ENCODE peak calls at places on chromosomes 2 and 18, in seven cellular contexts. One of them, this sample, is unnamed.
A peak's percentile ranks its signal among the peaks of the same experiment; 100 is the strongest.

GRCh38 chr2:239110595-239111048 is 262.7 kb downstream of the TWIST2 start:
- DNase-seq in GM23338: no peak
- DNase-seq in HepG2: no peak
- DNase-seq in IMR-90: peak; percentile 45
- DNase-seq in neural progenitor cell: no peak
- DNase-seq in HCT116: no peak
- DNase-seq in PC-9: no peak
- DNase-seq in this sample: no peak

GRCh38 chr2:100526868-100527267 is 35.9 kb upstream of the PDCL3 start:
- DNase-seq in GM23338: no peak
- DNase-seq in HepG2: no peak
- DNase-seq in IMR-90: no peak
- DNase-seq in neural progenitor cell: no peak
- DNase-seq in HCT116: no peak
- DNase-seq in PC-9: no peak
- DNase-seq in this sample: no peak

GRCh38 chr2:219870023-219870422 is 242.6 kb downstream of the SLC4A3 start:
- DNase-seq in GM23338: no peak
- DNase-seq in HepG2: no peak
- DNase-seq in IMR-90: peak; percentile 6
- DNase-seq in neural progenitor cell: no peak
- DNase-seq in HCT116: no peak
- DNase-seq in PC-9: no peak
- DNase-seq in this sample: no peak

GRCh38 chr2:147739531-147739930 is 105.3 kb upstream of the ACVR2A start:
- DNase-seq in GM23338: no peak
- DNase-seq in HepG2: no peak
- DNase-seq in IMR-90: no peak
- DNase-seq in neural progenitor cell: no peak
- DNase-seq in HCT116: no peak
- DNase-seq in PC-9: no peak
- DNase-seq in this sample: no peak

GRCh38 chr2:240933966-240934700 is 28.0 kb downstream of the CROCC2 start:
- DNase-seq in GM23338: no peak
- DNase-seq in HepG2: no peak
- DNase-seq in IMR-90: no peak
- DNase-seq in neural progenitor cell: no peak
- DNase-seq in HCT116: no peak
- DNase-seq in PC-9: no peak
- DNase-seq in this sample: no peak

GRCh38 chr2:30776831-30777652 is 30.2 kb downstream of the CAPN13 start:
- DNase-seq in GM23338: no peak
- DNase-seq in HepG2: no peak
- DNase-seq in IMR-90: no peak
- DNase-seq in neural progenitor cell: no peak
- DNase-seq in HCT116: no peak
- DNase-seq in PC-9: no peak
- DNase-seq in this sample: no peak

GRCh38 chr2:49714433-49714832 is 560.1 kb upstream of the FSHR start:
- DNase-seq in GM23338: peak; percentile 41
- DNase-seq in HepG2: no peak
- DNase-seq in IMR-90: no peak
- DNase-seq in neural progenitor cell: no peak
- DNase-seq in HCT116: no peak
- DNase-seq in PC-9: no peak
- DNase-seq in this sample: no peak

GRCh38 chr2:66095820-66096219 is 339.1 kb upstream of the MEIS1 start:
- DNase-seq in GM23338: peak; percentile 81
- DNase-seq in HepG2: no peak
- DNase-seq in IMR-90: no peak
- DNase-seq in neural progenitor cell: peak; percentile 48
- DNase-seq in HCT116: no peak
- DNase-seq in PC-9: no peak
- DNase-seq in this sample: no peak

GRCh38 chr2:42510191-42510929 is 16.6 kb upstream of the KCNG3 start:
- DNase-seq in GM23338: no peak
- DNase-seq in HepG2: no peak
- DNase-seq in IMR-90: no peak
- DNase-seq in neural progenitor cell: no peak
- DNase-seq in HCT116: no peak
- DNase-seq in PC-9: peak; percentile 8
- DNase-seq in this sample: no peak

GRCh38 chr18:38076346-38077053 is 510.9 kb upstream of the CELF4 start:
- DNase-seq in GM23338: no peak
- DNase-seq in HepG2: no peak
- DNase-seq in IMR-90: no peak
- DNase-seq in neural progenitor cell: no peak
- DNase-seq in HCT116: no peak
- DNase-seq in PC-9: no peak
- DNase-seq in this sample: no peak

GRCh38 chr18:8949206-8949605 is 153.3 kb upstream of the NDUFV2 start:
- DNase-seq in GM23338: no peak
- DNase-seq in HepG2: no peak
- DNase-seq in IMR-90: peak; percentile 48
- DNase-seq in neural progenitor cell: no peak
- DNase-seq in HCT116: no peak
- DNase-seq in PC-9: no peak
- DNase-seq in this sample: no peak

GRCh38 chr2:180227461-180227860 is 220.4 kb upstream of the CWC22 start:
- DNase-seq in GM23338: no peak
- DNase-seq in HepG2: no peak
- DNase-seq in IMR-90: peak; percentile 11
- DNase-seq in neural progenitor cell: no peak
- DNase-seq in HCT116: no peak
- DNase-seq in PC-9: no peak
- DNase-seq in this sample: no peak

GRCh38 chr2:39479696-39480095 is 42.6 kb upstream of the MAP4K3 start:
- DNase-seq in GM23338: no peak
- DNase-seq in HepG2: no peak
- DNase-seq in IMR-90: peak; percentile 37
- DNase-seq in neural progenitor cell: no peak
- DNase-seq in HCT116: no peak
- DNase-seq in PC-9: no peak
- DNase-seq in this sample: no peak

GRCh38 chr2:232882085-232882484 is 12.0 kb downstream of the SNORC start:
- DNase-seq in GM23338: no peak
- DNase-seq in HepG2: no peak
- DNase-seq in IMR-90: no peak
- DNase-seq in neural progenitor cell: no peak
- DNase-seq in HCT116: no peak
- DNase-seq in PC-9: no peak
- DNase-seq in this sample: no peak

GRCh38 chr2:154912215-154912614 is 213.7 kb downstream of the KCNJ3 start:
- DNase-seq in GM23338: peak; percentile 8
- DNase-seq in HepG2: no peak
- DNase-seq in IMR-90: no peak
- DNase-seq in neural progenitor cell: no peak
- DNase-seq in HCT116: no peak
- DNase-seq in PC-9: no peak
- DNase-seq in this sample: no peak

GRCh38 chr18:10559566-10560456 is 34.0 kb downstream of the NAPG start:
- DNase-seq in GM23338: no peak
- DNase-seq in HepG2: no peak
- DNase-seq in IMR-90: peak; percentile 28
- DNase-seq in neural progenitor cell: no peak
- DNase-seq in HCT116: no peak
- DNase-seq in PC-9: no peak
- DNase-seq in this sample: no peak

GRCh38 chr2:113974727-113975126 is 84.8 kb downstream of the ACTR3 start:
- DNase-seq in GM23338: no peak
- DNase-seq in HepG2: peak; percentile 90
- DNase-seq in IMR-90: no peak
- DNase-seq in neural progenitor cell: no peak
- DNase-seq in HCT116: no peak
- DNase-seq in PC-9: no peak
- DNase-seq in this sample: no peak

GRCh38 chr2:23616630-23617029 is 231.7 kb downstream of the KLHL29 start:
- DNase-seq in GM23338: no peak
- DNase-seq in HepG2: no peak
- DNase-seq in IMR-90: no peak
- DNase-seq in neural progenitor cell: no peak
- DNase-seq in HCT116: no peak
- DNase-seq in PC-9: no peak
- DNase-seq in this sample: no peak

GRCh38 chr2:71602581-71602980 is 149.2 kb downstream of the DYSF start:
- DNase-seq in GM23338: no peak
- DNase-seq in HepG2: no peak
- DNase-seq in IMR-90: no peak
- DNase-seq in neural progenitor cell: no peak
- DNase-seq in HCT116: no peak
- DNase-seq in PC-9: no peak
- DNase-seq in this sample: no peak

GRCh38 chr18:12309683-12310198 is 1.7 kb downstream of the TUBB6 start:
- DNase-seq in GM23338: no peak
- DNase-seq in HepG2: no peak
- DNase-seq in IMR-90: no peak
- DNase-seq in neural progenitor cell: no peak
- DNase-seq in HCT116: no peak
- DNase-seq in PC-9: no peak
- DNase-seq in this sample: no peak

GRCh38 chr18:12306752-12307151 is 1.3 kb upstream of the TUBB6 start:
- DNase-seq in GM23338: no peak
- DNase-seq in HepG2: no peak
- DNase-seq in IMR-90: no peak
- DNase-seq in neural progenitor cell: no peak
- DNase-seq in HCT116: no peak
- DNase-seq in PC-9: no peak
- DNase-seq in this sample: no peak

GRCh38 chr18:12307871-12308385 is at the start of gene TUBB6:
- DNase-seq in GM23338: peak; percentile 78
- DNase-seq in HepG2: no peak
- DNase-seq in IMR-90: peak; percentile 81
- DNase-seq in neural progenitor cell: peak; percentile 86
- DNase-seq in HCT116: no peak
- DNase-seq in PC-9: peak; percentile 60
- DNase-seq in this sample: no peak

GRCh38 chr18:12307251-12307736 is 747 bp upstream of the TUBB6 start:
- DNase-seq in GM23338: peak; percentile 64
- DNase-seq in HepG2: no peak
- DNase-seq in IMR-90: peak; percentile 76
- DNase-seq in neural progenitor cell: peak; percentile 77
- DNase-seq in HCT116: no peak
- DNase-seq in PC-9: no peak
- DNase-seq in this sample: no peak

DNA sequence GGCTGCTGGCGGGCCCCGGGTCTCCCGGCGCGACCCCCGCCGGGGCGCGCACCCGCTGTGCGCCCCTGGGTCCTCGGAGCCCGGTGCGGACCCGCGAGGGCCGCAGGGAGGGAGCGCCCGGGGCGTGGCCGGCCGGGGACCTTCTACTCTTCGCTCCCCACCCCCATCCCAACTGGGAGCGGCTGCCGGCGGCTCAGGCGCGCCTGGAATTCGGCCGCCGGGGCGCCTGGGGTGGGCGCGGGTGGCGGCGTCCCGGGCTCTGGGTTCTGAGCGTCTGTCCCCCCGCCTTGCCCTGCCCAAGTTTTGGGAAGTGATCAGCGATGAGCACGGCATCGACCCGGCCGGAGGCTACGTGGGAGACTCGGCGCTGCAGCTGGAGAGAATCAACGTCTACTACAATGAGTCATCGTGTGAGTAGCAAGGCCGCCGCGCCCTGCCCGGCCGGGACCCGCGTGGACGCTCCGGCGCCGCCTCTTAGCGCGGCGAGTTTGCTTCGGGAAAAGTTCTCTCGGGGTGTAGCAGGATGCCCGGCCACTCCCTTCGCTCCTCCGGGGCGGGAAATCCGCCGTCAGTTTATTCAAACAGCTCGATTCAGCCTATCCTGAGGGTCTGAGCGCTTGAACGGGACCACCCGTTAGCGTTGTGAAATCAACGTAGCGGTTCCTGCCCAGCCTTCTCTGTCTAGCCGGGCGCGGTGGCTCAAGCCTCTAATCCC is 502 bp downstream of the TUBB6 start:
- DNase-seq in GM23338: peak; percentile 83
- DNase-seq in HepG2: peak; percentile 29
- DNase-seq in IMR-90: peak; percentile 88
- DNase-seq in neural progenitor cell: peak; percentile 87
- DNase-seq in HCT116: no peak
- DNase-seq in PC-9: peak; percentile 75
- DNase-seq in this sample: no peak
- H3K4me3 ChIP-seq in GM23338: peak overlapping the region; percentile 95
- H3K4me3 ChIP-seq in HepG2: peak overlapping the region; percentile 70
- H3K4me3 ChIP-seq in IMR-90: peak overlapping the region; percentile 96
- H3K4me3 ChIP-seq in neural progenitor cell: peak overlapping the region; percentile 82
- H3K4me3 ChIP-seq in HCT116: peak overlapping the region; percentile 73
- H3K4me3 ChIP-seq in PC-9: peak overlapping the region; percentile 87
- H3K4me3 ChIP-seq in this sample: no peak overlapping the region

GRCh38 chr2:25155401-25155800 is 13.0 kb downstream of the POMC start:
- DNase-seq in GM23338: no peak
- DNase-seq in HepG2: no peak
- DNase-seq in IMR-90: no peak
- DNase-seq in neural progenitor cell: no peak
- DNase-seq in HCT116: no peak
- DNase-seq in PC-9: no peak
- DNase-seq in this sample: no peak
- TF ChIP-seq CTCF in GM23338: no peak
- TF ChIP-seq CTCF in HepG2: no peak
- TF ChIP-seq CTCF in IMR-90: no peak
- TF ChIP-seq CTCF in neural progenitor cell: no peak
- TF ChIP-seq CTCF in HCT116: no peak
- TF ChIP-seq CTCF in PC-9: no peak
- TF ChIP-seq CTCF in this sample: no peak

GRCh38 chr2:202831241-202831997 is 40.1 kb downstream of the ICA1L start:
- DNase-seq in GM23338: peak; percentile 73
- DNase-seq in HepG2: peak; percentile 79
- DNase-seq in IMR-90: peak; percentile 61
- DNase-seq in neural progenitor cell: peak; percentile 50
- DNase-seq in HCT116: peak; percentile 61
- DNase-seq in PC-9: peak; percentile 29
- DNase-seq in this sample: peak; percentile 92
- H2AFZ ChIP-seq in GM23338: peak overlapping the region; percentile 15
- H2AFZ ChIP-seq in HepG2: no peak overlapping the region
- H2AFZ ChIP-seq in IMR-90: no peak overlapping the region
- H2AFZ ChIP-seq in neural progenitor cell: peak overlapping the region; percentile 72
- H2AFZ ChIP-seq in HCT116: peak overlapping the region; percentile 84
- H2AFZ ChIP-seq in PC-9: peak overlapping the region; percentile 30
- H2AFZ ChIP-seq in this sample: no peak overlapping the region

GRCh38 chr2:218383892-218384519 is 1.9 kb downstream of the SLC11A1 start:
- DNase-seq in GM23338: no peak
- DNase-seq in HepG2: no peak
- DNase-seq in IMR-90: no peak
- DNase-seq in neural progenitor cell: no peak
- DNase-seq in HCT116: no peak
- DNase-seq in PC-9: no peak
- DNase-seq in this sample: no peak

GRCh38 chr2:218382785-218383184 is 712 bp downstream of the SLC11A1 start:
- DNase-seq in GM23338: no peak
- DNase-seq in HepG2: no peak
- DNase-seq in IMR-90: no peak
- DNase-seq in neural progenitor cell: no peak
- DNase-seq in HCT116: no peak
- DNase-seq in PC-9: no peak
- DNase-seq in this sample: no peak

GRCh38 chr2:218387369-218388194 is 5.5 kb downstream of the SLC11A1 start:
- DNase-seq in GM23338: peak; percentile 89
- DNase-seq in HepG2: peak; percentile 86
- DNase-seq in IMR-90: peak; percentile 80
- DNase-seq in neural progenitor cell: peak; percentile 79
- DNase-seq in HCT116: no peak
- DNase-seq in PC-9: peak; percentile 72
- DNase-seq in this sample: no peak

GRCh38 chr2:218386505-218387368 is 4.7 kb downstream of the SLC11A1 start:
- DNase-seq in GM23338: peak; percentile 62
- DNase-seq in HepG2: no peak
- DNase-seq in IMR-90: no peak
- DNase-seq in neural progenitor cell: peak; percentile 7
- DNase-seq in HCT116: no peak
- DNase-seq in PC-9: no peak
- DNase-seq in this sample: no peak

GRCh38 chr2:218384975-218385374 is 2.9 kb downstream of the SLC11A1 start:
- DNase-seq in GM23338: no peak
- DNase-seq in HepG2: no peak
- DNase-seq in IMR-90: no peak
- DNase-seq in neural progenitor cell: no peak
- DNase-seq in HCT116: no peak
- DNase-seq in PC-9: no peak
- DNase-seq in this sample: no peak
- H3K4me3 ChIP-seq in GM23338: no peak overlapping the region
- H3K4me3 ChIP-seq in HepG2: no peak overlapping the region
- H3K4me3 ChIP-seq in IMR-90: no peak overlapping the region
- H3K4me3 ChIP-seq in neural progenitor cell: no peak overlapping the region
- H3K4me3 ChIP-seq in HCT116: no peak overlapping the region
- H3K4me3 ChIP-seq in PC-9: no peak overlapping the region
- H3K4me3 ChIP-seq in this sample: no peak overlapping the region

This sample was measured in MM.1S.